ENCODE peak calls at places on chromosomes 2 and 18, in six cellular contexts. One of them, this sample, is unnamed.

GRCh38 chr2:28338046-28338753 is 54.5 kb upstream of the FOSL2 start:
- DNase-seq in HFF-Myc: peak; percentile 59
- DNase-seq in WTC11: no peak
- DNase-seq in osteocyte: peak; percentile 91
- DNase-seq in omental fat pad: peak; percentile 56
- DNase-seq in WERI-Rb-1: no peak
- DNase-seq in this sample: peak; percentile 84

GRCh38 chr2:70718736-70719135 is 49.3 kb downstream of the ADD2 start:
- DNase-seq in HFF-Myc: no peak
- DNase-seq in WTC11: no peak
- DNase-seq in osteocyte: no peak
- DNase-seq in omental fat pad: no peak
- DNase-seq in WERI-Rb-1: no peak
- DNase-seq in this sample: no peak

GRCh38 chr2:54723300-54724149 is at the start of gene EML6:
- DNase-seq in HFF-Myc: peak; percentile 93
- DNase-seq in WTC11: peak; percentile 99
- DNase-seq in osteocyte: peak; percentile 99
- DNase-seq in omental fat pad: peak; percentile 89
- DNase-seq in WERI-Rb-1: peak; percentile 100
- DNase-seq in this sample: peak; percentile 92

GRCh38 chr2:214019229-214019972 is 391.5 kb upstream of the VWC2L start:
- DNase-seq in HFF-Myc: peak; percentile 87
- DNase-seq in WTC11: no peak
- DNase-seq in osteocyte: no peak
- DNase-seq in omental fat pad: no peak
- DNase-seq in WERI-Rb-1: no peak
- DNase-seq in this sample: peak; percentile 97

GRCh38 chr2:85589982-85590791 is 5.4 kb upstream of the RNF181 start:
- DNase-seq in HFF-Myc: no peak
- DNase-seq in WTC11: no peak
- DNase-seq in osteocyte: no peak
- DNase-seq in omental fat pad: no peak
- DNase-seq in WERI-Rb-1: no peak
- DNase-seq in this sample: peak; percentile 57

GRCh38 chr18:31683106-31683505 is 1.3 kb downstream of the B4GALT6 start:
- DNase-seq in HFF-Myc: no peak
- DNase-seq in WTC11: no peak
- DNase-seq in osteocyte: no peak
- DNase-seq in omental fat pad: no peak
- DNase-seq in WERI-Rb-1: no peak
- DNase-seq in this sample: no peak

GRCh38 chr2:101479328-101479727 is 4.4 kb upstream of the RFX8 start:
- DNase-seq in HFF-Myc: no peak
- DNase-seq in WTC11: no peak
- DNase-seq in osteocyte: no peak
- DNase-seq in omental fat pad: no peak
- DNase-seq in WERI-Rb-1: no peak
- DNase-seq in this sample: no peak

GRCh38 chr2:196239622-196240587 is 68.5 kb upstream of the STK17B start:
- DNase-seq in HFF-Myc: no peak
- DNase-seq in WTC11: no peak
- DNase-seq in osteocyte: no peak
- DNase-seq in omental fat pad: no peak
- DNase-seq in WERI-Rb-1: no peak
- DNase-seq in this sample: no peak

GRCh38 chr2:200329384-200329783 is 22.9 kb downstream of the SPATS2L start:
- DNase-seq in HFF-Myc: no peak
- DNase-seq in WTC11: no peak
- DNase-seq in osteocyte: no peak
- DNase-seq in omental fat pad: no peak
- DNase-seq in WERI-Rb-1: no peak
- DNase-seq in this sample: no peak

GRCh38 chr2:200905618-200906296 is 16.6 kb downstream of the NIF3L1 start:
- DNase-seq in HFF-Myc: peak; percentile 32
- DNase-seq in WTC11: peak; percentile 72
- DNase-seq in osteocyte: no peak
- DNase-seq in omental fat pad: no peak
- DNase-seq in WERI-Rb-1: peak; percentile 75
- DNase-seq in this sample: peak; percentile 24

GRCh38 chr2:234998404-234999211 is 46.8 kb downstream of the SH3BP4 start:
- DNase-seq in HFF-Myc: no peak
- DNase-seq in WTC11: no peak
- DNase-seq in osteocyte: no peak
- DNase-seq in omental fat pad: no peak
- DNase-seq in WERI-Rb-1: peak; percentile 77
- DNase-seq in this sample: no peak

GRCh38 chr2:108363048-108363899 is 14.5 kb upstream of the SULT1C4 start:
- DNase-seq in HFF-Myc: no peak
- DNase-seq in WTC11: no peak
- DNase-seq in osteocyte: no peak
- DNase-seq in omental fat pad: no peak
- DNase-seq in WERI-Rb-1: no peak
- DNase-seq in this sample: no peak

GRCh38 chr2:177314722-177315264 is 50.3 kb upstream of the NFE2L2 start:
- DNase-seq in HFF-Myc: no peak
- DNase-seq in WTC11: no peak
- DNase-seq in osteocyte: no peak
- DNase-seq in omental fat pad: no peak
- DNase-seq in WERI-Rb-1: no peak
- DNase-seq in this sample: no peak

GRCh38 chr2:217908544-217908943 is 94.3 kb downstream of the TNS1 start:
- DNase-seq in HFF-Myc: no peak
- DNase-seq in WTC11: no peak
- DNase-seq in osteocyte: no peak
- DNase-seq in omental fat pad: no peak
- DNase-seq in WERI-Rb-1: no peak
- DNase-seq in this sample: no peak

GRCh38 chr2:174510583-174511189 is 23.9 kb upstream of the GPR155 start:
- DNase-seq in HFF-Myc: peak; percentile 40
- DNase-seq in WTC11: no peak
- DNase-seq in osteocyte: no peak
- DNase-seq in omental fat pad: no peak
- DNase-seq in WERI-Rb-1: no peak
- DNase-seq in this sample: no peak

GRCh38 chr18:79918089-79919011 is 33.1 kb downstream of the SLC66A2 start:
- DNase-seq in HFF-Myc: no peak
- DNase-seq in WTC11: no peak
- DNase-seq in osteocyte: peak; percentile 77
- DNase-seq in omental fat pad: peak; percentile 20
- DNase-seq in WERI-Rb-1: peak; percentile 5
- DNase-seq in this sample: no peak

GRCh38 chr2:237464757-237465391 is 22.2 kb upstream of the MLPH start:
- DNase-seq in HFF-Myc: no peak
- DNase-seq in WTC11: no peak
- DNase-seq in osteocyte: no peak
- DNase-seq in omental fat pad: no peak
- DNase-seq in WERI-Rb-1: no peak
- DNase-seq in this sample: no peak

GRCh38 chr2:86249843-86250402 is 50.7 kb downstream of the MRPL35 start:
- DNase-seq in HFF-Myc: peak; percentile 25
- DNase-seq in WTC11: no peak
- DNase-seq in osteocyte: no peak
- DNase-seq in omental fat pad: no peak
- DNase-seq in WERI-Rb-1: no peak
- DNase-seq in this sample: no peak

GRCh38 chr18:43563780-43564179 is 286.5 kb upstream of the SYT4 start:
- DNase-seq in HFF-Myc: no peak
- DNase-seq in WTC11: no peak
- DNase-seq in osteocyte: no peak
- DNase-seq in omental fat pad: no peak
- DNase-seq in WERI-Rb-1: peak; percentile 47
- DNase-seq in this sample: no peak
- TF ChIP-seq CTCF in HFF-Myc: no peak
- TF ChIP-seq CTCF in WTC11: peak; percentile 33
- TF ChIP-seq CTCF in osteocyte: peak; percentile 77
- TF ChIP-seq CTCF in omental fat pad: no peak
- TF ChIP-seq CTCF in WERI-Rb-1: peak; percentile 51
- TF ChIP-seq CTCF in this sample: peak; percentile 54

DNA sequence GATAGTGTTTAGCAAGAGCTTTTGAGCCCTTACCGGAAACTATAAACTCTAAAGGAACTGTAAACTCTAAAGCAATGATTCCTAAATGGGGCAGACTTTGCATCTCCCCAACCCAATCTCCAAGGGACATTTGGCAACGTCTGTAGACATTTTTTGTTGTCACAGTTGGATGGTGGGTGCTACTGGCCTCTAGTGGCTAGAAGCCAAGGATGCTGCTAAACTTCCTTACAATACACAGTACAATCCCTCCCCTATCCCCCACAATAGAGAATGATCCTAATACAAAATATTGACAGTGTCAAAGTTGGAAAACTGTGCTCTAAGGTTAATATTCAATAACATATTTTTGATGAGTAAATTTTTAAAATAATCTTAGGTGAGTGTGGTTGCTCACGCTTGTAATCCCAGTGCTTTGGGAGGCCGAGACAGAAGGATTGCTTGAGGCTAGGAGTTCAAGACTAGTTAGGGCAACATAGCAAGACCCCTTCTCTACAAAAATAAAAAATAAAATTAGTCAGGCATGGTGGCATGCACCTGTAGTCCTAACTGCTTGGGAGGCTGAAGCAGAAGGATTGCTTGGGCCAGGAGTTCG is 66.7 kb downstream of the PTPN4 start:
- DNase-seq in HFF-Myc: peak; percentile 19
- DNase-seq in WTC11: peak; percentile 34
- DNase-seq in osteocyte: no peak
- DNase-seq in omental fat pad: no peak
- DNase-seq in WERI-Rb-1: peak; percentile 47
- DNase-seq in this sample: no peak
- TF ChIP-seq CTCF in HFF-Myc: peak; percentile 75
- TF ChIP-seq CTCF in WTC11: peak; percentile 45
- TF ChIP-seq CTCF in osteocyte: peak; percentile 71
- TF ChIP-seq CTCF in omental fat pad: no peak
- TF ChIP-seq CTCF in WERI-Rb-1: peak; percentile 80
- TF ChIP-seq CTCF in this sample: peak; percentile 78

GRCh38 chr2:233915133-233915532 is 2.0 kb upstream of the TRPM8 start:
- DNase-seq in HFF-Myc: no peak
- DNase-seq in WTC11: no peak
- DNase-seq in osteocyte: no peak
- DNase-seq in omental fat pad: no peak
- DNase-seq in WERI-Rb-1: no peak
- DNase-seq in this sample: no peak
- TF ChIP-seq CTCF in HFF-Myc: no peak
- TF ChIP-seq CTCF in WTC11: no peak
- TF ChIP-seq CTCF in osteocyte: no peak
- TF ChIP-seq CTCF in omental fat pad: no peak
- TF ChIP-seq CTCF in WERI-Rb-1: peak; percentile 42
- TF ChIP-seq CTCF in this sample: peak; percentile 43

GRCh38 chr2:37896319-37896718 is 28.8 kb upstream of the RMDN2 start:
- DNase-seq in HFF-Myc: no peak
- DNase-seq in WTC11: no peak
- DNase-seq in osteocyte: no peak
- DNase-seq in omental fat pad: no peak
- DNase-seq in WERI-Rb-1: no peak
- DNase-seq in this sample: no peak
- TF ChIP-seq CTCF in HFF-Myc: no peak
- TF ChIP-seq CTCF in WTC11: no peak
- TF ChIP-seq CTCF in osteocyte: peak; percentile 18
- TF ChIP-seq CTCF in omental fat pad: no peak
- TF ChIP-seq CTCF in WERI-Rb-1: peak; percentile 23
- TF ChIP-seq CTCF in this sample: no peak

DNA sequence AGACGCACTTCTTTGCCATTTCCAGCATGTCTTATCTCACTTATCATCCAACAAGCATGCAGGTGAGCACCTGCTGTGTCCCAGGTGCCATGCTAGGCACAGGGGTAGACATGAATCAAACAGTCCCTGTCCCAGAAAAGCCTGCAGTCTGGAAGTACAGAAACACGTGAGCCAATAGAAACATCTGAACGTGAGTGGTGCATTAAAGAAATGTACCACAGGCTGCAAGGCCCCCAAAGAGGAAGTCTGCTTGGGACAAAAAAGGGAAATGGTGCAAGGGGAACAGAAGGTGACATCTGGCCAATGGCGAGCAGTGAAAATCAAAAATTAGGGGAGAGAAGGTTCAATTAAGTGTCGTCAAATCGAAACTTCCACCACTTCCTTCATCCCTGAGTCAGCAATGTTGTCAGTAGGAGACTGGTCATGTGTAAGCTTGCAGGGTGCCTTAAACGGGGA is 17.6 kb upstream of the TMEM247 start:
- DNase-seq in HFF-Myc: no peak
- DNase-seq in WTC11: no peak
- DNase-seq in osteocyte: peak; percentile 19
- DNase-seq in omental fat pad: no peak
- DNase-seq in WERI-Rb-1: no peak
- DNase-seq in this sample: no peak
- TF ChIP-seq CTCF in HFF-Myc: no peak
- TF ChIP-seq CTCF in WTC11: no peak
- TF ChIP-seq CTCF in osteocyte: no peak
- TF ChIP-seq CTCF in omental fat pad: no peak
- TF ChIP-seq CTCF in WERI-Rb-1: no peak
- TF ChIP-seq CTCF in this sample: no peak

DNA sequence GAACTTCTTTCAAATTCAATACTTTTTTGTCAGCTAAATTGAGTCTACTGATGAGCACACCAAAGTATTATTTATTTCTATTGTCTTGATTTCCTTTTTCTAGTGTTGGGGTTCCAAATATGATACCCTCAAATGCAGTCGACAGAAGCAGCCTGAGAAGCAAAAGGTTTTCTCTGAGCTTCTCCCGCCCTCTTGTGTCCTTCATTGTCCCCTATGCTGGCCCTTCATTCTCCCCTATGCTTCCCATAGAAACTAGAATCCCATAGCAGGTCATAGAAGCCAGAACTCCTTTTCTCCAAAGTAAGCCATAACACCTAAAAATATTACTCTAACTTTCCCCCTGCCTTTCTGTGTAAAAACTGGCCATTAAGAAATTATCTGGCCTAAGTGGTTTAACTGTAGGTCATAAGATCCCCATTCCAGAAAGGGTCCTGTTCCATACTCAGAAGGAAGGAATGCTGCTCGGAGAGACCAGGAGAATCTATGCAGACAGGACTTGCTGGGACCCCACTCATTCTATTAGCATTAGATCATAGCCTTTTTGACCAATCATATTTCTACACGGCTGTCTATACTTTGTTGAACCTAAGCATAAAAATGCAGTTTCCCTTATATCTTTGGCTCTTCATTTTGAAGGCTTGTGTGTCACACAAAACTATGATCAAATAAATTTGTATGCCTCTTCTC is 764.6 kb upstream of the PKDCC start:
- DNase-seq in HFF-Myc: no peak
- DNase-seq in WTC11: no peak
- DNase-seq in osteocyte: no peak
- DNase-seq in omental fat pad: no peak
- DNase-seq in WERI-Rb-1: no peak
- DNase-seq in this sample: peak; percentile 73
- TF ChIP-seq CTCF in HFF-Myc: no peak
- TF ChIP-seq CTCF in WTC11: no peak
- TF ChIP-seq CTCF in osteocyte: no peak
- TF ChIP-seq CTCF in omental fat pad: no peak
- TF ChIP-seq CTCF in WERI-Rb-1: peak; percentile 44
- TF ChIP-seq CTCF in this sample: no peak